ENCODE peak calls at places on chromosomes 3 and 15, in seven cellular contexts. C, N, I, E, K, G and Q are unnamed samples.

GRCh38 chr15:66931768-66932633 is 133.4 kb upstream of the SMAD3 start:
- DNase-seq in C (no peak), N (no peak), I (no peak), E (no peak), K (no peak), G (no peak), Q (peak)

GRCh38 chr3:181915556-181915955 is 203.8 kb downstream of the SOX2 start:
- DNase-seq in C (no peak), N (no peak), I (no peak), E (no peak), K (no peak), G (no peak), Q (no peak)

GRCh38 chr15:22895465-22896190 is 57.2 kb downstream of the NIPA2 start:
- DNase-seq in C (no peak), N (no peak), I (no peak), E (peak), K (no peak), G (no peak), Q (peak)

GRCh38 chr3:42685891-42686820 is 819 bp downstream of the KLHL40 start:
- DNase-seq in C (no peak), N (no peak), I (no peak), E (no peak), K (no peak), G (no peak), Q (no peak)

GRCh38 chr15:91924842-91925495 is 71.5 kb downstream of the SLCO3A1 start:
- DNase-seq in C (no peak), N (no peak), I (no peak), E (no peak), K (no peak), G (no peak), Q (no peak)

GRCh38 chr3:21647961-21648360 is 103.0 kb downstream of the ZNF385D start:
- DNase-seq in C (no peak), N (no peak), I (no peak), E (no peak), K (no peak), G (no peak), Q (no peak)

GRCh38 chr3:123448503-123449091 is at the start of gene ADCY5:
- DNase-seq in C (no peak), N (no peak), I (no peak), E (no peak), K (no peak), G (no peak), Q (no peak)

GRCh38 chr15:29913528-29914135 is 91.4 kb upstream of the TJP1 start:
- DNase-seq in C (no peak), N (no peak), I (no peak), E (no peak), K (no peak), G (no peak), Q (no peak)

GRCh38 chr3:42666577-42666998 is 13.1 kb downstream of the ZBTB47 start:
- DNase-seq in C (no peak), N (no peak), I (no peak), E (no peak), K (no peak), G (peak), Q (no peak)

GRCh38 chr3:79361748-79362378 is 405.9 kb downstream of the ROBO1 start:
- DNase-seq in C (no peak), N (peak), I (peak), E (no peak), K (peak), G (no peak), Q (no peak)

GRCh38 chr3:106025151-106025722 is 156.4 kb upstream of the CBLB start:
- DNase-seq in C (no peak), N (no peak), I (no peak), E (no peak), K (no peak), G (no peak), Q (peak)

GRCh38 chr3:50503504-50503903 is at the start of gene CACNA2D2:
- DNase-seq in C (peak), N (peak), I (no peak), E (no peak), K (no peak), G (peak), Q (peak)

GRCh38 chr3:94336076-94336741 is 273.3 kb downstream of the NSUN3 start:
- DNase-seq in C (no peak), N (peak), I (peak), E (no peak), K (peak), G (no peak), Q (no peak)

GRCh38 chr15:62390793-62391543 is 225.9 kb upstream of the C2CD4B start:
- DNase-seq in C (no peak), N (peak), I (peak), E (no peak), K (no peak), G (peak), Q (peak)

GRCh38 chr15:52407374-52407773 is 111.8 kb upstream of the MYO5C start:
- DNase-seq in C (no peak), N (no peak), I (no peak), E (no peak), K (no peak), G (no peak), Q (no peak)

GRCh38 chr3:172101107-172101506 is 61.7 kb downstream of the FNDC3B start:
- DNase-seq in C (no peak), N (peak), I (no peak), E (no peak), K (no peak), G (no peak), Q (no peak)

GRCh38 chr15:64894395-64895056 is 17.2 kb upstream of the ANKDD1A start:
- DNase-seq in C (peak), N (peak), I (peak), E (no peak), K (no peak), G (peak), Q (peak)

GRCh38 chr3:166013073-166013679 is 176.0 kb upstream of the BCHE start:
- DNase-seq in C (no peak), N (peak), I (peak), E (no peak), K (peak), G (no peak), Q (no peak)

GRCh38 chr15:60070838-60071493 is 66.9 kb downstream of the FOXB1 start:
- DNase-seq in C (no peak), N (no peak), I (no peak), E (no peak), K (no peak), G (no peak), Q (no peak)

GRCh38 chr3:197339841-197340520 is 41.6 kb upstream of the DLG1 start:
- DNase-seq in C (no peak), N (no peak), I (no peak), E (no peak), K (no peak), G (no peak), Q (no peak)

GRCh38 chr15:92023971-92024370 is 170.5 kb downstream of the SLCO3A1 start:
- DNase-seq in C (no peak), N (no peak), I (no peak), E (no peak), K (no peak), G (no peak), Q (no peak)

GRCh38 chr3:99242271-99242670 is 340.8 kb upstream of the DCBLD2 start:
- DNase-seq in C (no peak), N (no peak), I (no peak), E (no peak), K (no peak), G (no peak), Q (no peak)

GRCh38 chr3:135860761-135861160 is 104.8 kb upstream of the PPP2R3A start:
- DNase-seq in C (no peak), N (no peak), I (no peak), E (no peak), K (no peak), G (no peak), Q (no peak)

GRCh38 chr3:186669378-186670084 is 3.7 kb downstream of the HRG start:
- DNase-seq in C (no peak), N (no peak), I (no peak), E (no peak), K (no peak), G (no peak), Q (no peak)

GRCh38 chr3:159458010-159458409 is 530.6 kb upstream of the IL12A start:
- DNase-seq in C (no peak), N (no peak), I (no peak), E (peak), K (no peak), G (no peak), Q (no peak)

GRCh38 chr3:197219627-197220026 is 78.8 kb downstream of the DLG1 start:
- DNase-seq in C (no peak), N (no peak), I (no peak), E (no peak), K (no peak), G (no peak), Q (no peak)